ENCODE peak calls at places on chromosome 13, in nine cellular contexts. T is HT-29; A is lower leg skin; P is endothelial cell of umbilical vein; D is stimulated activated CD4-positive, alpha-beta T cell treated with anti-CD3 and anti-CD28 coated beads, Interleukin-4, amount 100 ng/mL, for 4 hours; O is ACHN; W is fibroblast of lung; G is uterus; U is mesothelial cell of epicardium. F is an unnamed sample.

GRCh38 chr13:49997935-49998334 is 1.1 kb downstream of the TRIM13 start:
- DNase-seq in T (no peak), A (no peak), P (peak; percentile 24), D (no peak), O (no peak), W (peak; percentile 22), G (no peak), U (no peak), F (no peak)

GRCh38 chr13:113951246-113951999 is 22.5 kb downstream of the C13orf46 start:
- DNase-seq in T (peak; percentile 95), A (peak; percentile 78), P (peak; percentile 56), D (peak; percentile 15), O (no peak), W (peak; percentile 75), G (peak; percentile 88), U (peak; percentile 62), F (peak; percentile 86)

GRCh38 chr13:45392811-45393210 is 25.4 kb downstream of the SLC25A30 start:
- DNase-seq in T (no peak), A (no peak), P (no peak), D (no peak), O (no peak), W (no peak), G (no peak), U (no peak), F (no peak)

GRCh38 chr13:86080340-86080995 is 281.2 kb upstream of the SLITRK6 start:
- DNase-seq in T (no peak), A (no peak), P (no peak), D (no peak), O (no peak), W (peak; percentile 71), G (no peak), U (no peak), F (no peak)

GRCh38 chr13:75770164-75771145 is 134.3 kb downstream of the LMO7 start:
- DNase-seq in T (peak; percentile 25), A (no peak), P (no peak), D (no peak), O (no peak), W (peak; percentile 36), G (no peak), U (no peak), F (no peak)

GRCh38 chr13:73110814-73111213 is 52.0 kb downstream of the KLF5 start:
- DNase-seq in T (no peak), A (no peak), P (no peak), D (no peak), O (no peak), W (no peak), G (no peak), U (no peak), F (no peak)

GRCh38 chr13:64423467-64423866 is 2806.7 kb downstream of the PCDH9 start:
- DNase-seq in T (no peak), A (no peak), P (no peak), D (no peak), O (no peak), W (no peak), G (no peak), U (no peak), F (no peak)

GRCh38 chr13:71577127-71577526 is 289.9 kb downstream of the DACH1 start:
- DNase-seq in T (no peak), A (no peak), P (no peak), D (no peak), O (no peak), W (no peak), G (no peak), U (no peak), F (no peak)

GRCh38 chr13:26604784-26605183 is 47.3 kb downstream of the WASF3 start:
- DNase-seq in T (no peak), A (peak; percentile 49), P (no peak), D (no peak), O (no peak), W (no peak), G (peak; percentile 68), U (no peak), F (peak; percentile 43)

GRCh38 chr13:41756198-41756885 is 204.6 kb downstream of the VWA8 start:
- DNase-seq in T (no peak), A (no peak), P (no peak), D (no peak), O (no peak), W (no peak), G (no peak), U (no peak), F (no peak)

GRCh38 chr13:35225159-35225558 is 251.3 kb downstream of the MAB21L1 start:
- DNase-seq in T (no peak), A (no peak), P (no peak), D (no peak), O (no peak), W (no peak), G (no peak), U (no peak), F (no peak)

GRCh38 chr13:27622102-27622820 is 569 bp downstream of the POLR1D start:
- DNase-seq in T (peak; percentile 88), A (no peak), P (peak; percentile 52), D (no peak), O (peak; percentile 17), W (peak; percentile 23), G (no peak), U (no peak), F (no peak)

GRCh38 chr13:75440100-75440499 is 41.9 kb downstream of the TBC1D4 start:
- DNase-seq in T (peak; percentile 81), A (no peak), P (no peak), D (no peak), O (no peak), W (no peak), G (no peak), U (no peak), F (no peak)

GRCh38 chr13:28501547-28501946 is 6.6 kb upstream of the FLT1 start:
- DNase-seq in T (no peak), A (no peak), P (no peak), D (no peak), O (no peak), W (no peak), G (no peak), U (no peak), F (no peak)

GRCh38 chr13:65999441-65999840 is 1230.7 kb downstream of the PCDH9 start:
- DNase-seq in T (no peak), A (no peak), P (no peak), D (no peak), O (no peak), W (no peak), G (no peak), U (no peak), F (no peak)

GRCh38 chr13:93466502-93467036 is 240.0 kb downstream of the GPC6 start:
- DNase-seq in T (no peak), A (no peak), P (no peak), D (no peak), O (no peak), W (peak; percentile 59), G (no peak), U (no peak), F (no peak)

GRCh38 chr13:77779461-77780272 is 82.2 kb downstream of the SLAIN1 start:
- DNase-seq in T (peak; percentile 80), A (peak; percentile 43), P (peak; percentile 86), D (no peak), O (peak; percentile 53), W (peak; percentile 88), G (no peak), U (no peak), F (no peak)

GRCh38 chr13:58452123-58452623 is 820.6 kb downstream of the PCDH17 start:
- DNase-seq in T (peak; percentile 52), A (no peak), P (no peak), D (no peak), O (no peak), W (no peak), G (no peak), U (no peak), F (no peak)

GRCh38 chr13:54241719-54242118 is 1213.1 kb downstream of the OLFM4 start:
- DNase-seq in T (no peak), A (no peak), P (no peak), D (no peak), O (no peak), W (no peak), G (no peak), U (peak; percentile 45), F (no peak)

GRCh38 chr13:74136089-74136658 is 2.0 kb upstream of the KLF12 start:
- DNase-seq in T (peak; percentile 72), A (no peak), P (peak; percentile 62), D (peak; percentile 27), O (peak; percentile 30), W (peak; percentile 67), G (peak; percentile 29), U (peak; percentile 68), F (peak; percentile 52)

GRCh38 chr13:35789335-35790166 is 313.1 kb upstream of the MAB21L1 start:
- DNase-seq in T (peak; percentile 68), A (no peak), P (peak; percentile 48), D (no peak), O (peak; percentile 49), W (peak; percentile 62), G (no peak), U (no peak), F (no peak)

GRCh38 chr13:98565726-98566577 is 11.0 kb downstream of the STK24 start:
- DNase-seq in T (peak; percentile 66), A (no peak), P (peak; percentile 80), D (no peak), O (no peak), W (no peak), G (no peak), U (no peak), F (peak; percentile 38)

GRCh38 chr13:35527451-35527850 is 51.0 kb upstream of the MAB21L1 start:
- DNase-seq in T (no peak), A (no peak), P (no peak), D (no peak), O (no peak), W (no peak), G (no peak), U (no peak), F (no peak)

GRCh38 chr13:76879211-76879875 is 6.9 kb downstream of the KCTD12 start:
- DNase-seq in T (peak; percentile 66), A (peak; percentile 83), P (peak; percentile 96), D (peak; percentile 75), O (no peak), W (peak; percentile 82), G (peak; percentile 64), U (no peak), F (peak; percentile 57)

GRCh38 chr13:100848304-100848703 is 173.7 kb upstream of the TMTC4 start:
- DNase-seq in T (no peak), A (no peak), P (no peak), D (no peak), O (no peak), W (no peak), G (no peak), U (no peak), F (no peak)

GRCh38 chr13:26037302-26037701 is 14.5 kb downstream of the SHISA2 start:
- DNase-seq in T (peak; percentile 62), A (no peak), P (peak; percentile 40), D (no peak), O (peak; percentile 42), W (no peak), G (no peak), U (no peak), F (no peak)

GRCh38 chr13:32261567-32261966 is 53.6 kb downstream of the ZAR1L start:
- DNase-seq in T (peak; percentile 25), A (peak; percentile 52), P (peak; percentile 99), D (no peak), O (no peak), W (peak; percentile 90), G (peak; percentile 88), U (peak; percentile 50), F (no peak)

GRCh38 chr13:110713981-110714797 is 689 bp downstream of the ING1 start:
- DNase-seq in T (peak; percentile 50), A (peak; percentile 57), P (peak; percentile 47), D (peak; percentile 64), O (peak; percentile 33), W (peak; percentile 25), G (peak; percentile 59), U (peak; percentile 67), F (peak; percentile 62)

GRCh38 chr13:35712907-35713685 is 236.6 kb upstream of the MAB21L1 start:
- DNase-seq in T (no peak), A (no peak), P (no peak), D (no peak), O (no peak), W (peak; percentile 43), G (no peak), U (no peak), F (no peak)

GRCh38 chr13:110683203-110683883 is 22.6 kb downstream of the CARS2 start:
- DNase-seq in T (peak; percentile 53), A (no peak), P (peak; percentile 48), D (peak; percentile 17), O (peak; percentile 44), W (peak; percentile 19), G (no peak), U (no peak), F (no peak)

GRCh38 chr13:76330756-76331155 is 555.4 kb downstream of the KCTD12 start:
- DNase-seq in T (no peak), A (no peak), P (no peak), D (no peak), O (no peak), W (no peak), G (no peak), U (no peak), F (no peak)

F was measured in breast epithelium.